ENCODE peak calls at places on chromosome 3, in nine cellular contexts. One of them, this sample, is unnamed.

GRCh38 chr3:52039426-52039825 is 16.9 kb downstream of the DUSP7 start:
- DNase-seq in GM12865: no peak
- DNase-seq in SW480: no peak
- DNase-seq in GM23248: no peak
- DNase-seq in kidney epithelial cell: no peak
- DNase-seq in A172: no peak
- DNase-seq in astrocyte: no peak
- DNase-seq in hepatic stellate cell: no peak
- DNase-seq in ACHN: no peak
- DNase-seq in this sample: no peak

GRCh38 chr3:153096611-153097200 is 65.3 kb upstream of the RAP2B start:
- DNase-seq in A172: no peak
- DNase-seq in astrocyte: no peak
- DNase-seq in kidney epithelial cell: no peak
- DNase-seq in GM12865: no peak
- DNase-seq in hepatic stellate cell: no peak
- DNase-seq in GM23248: no peak
- DNase-seq in SW480: no peak
- DNase-seq in ACHN: no peak
- DNase-seq in this sample: no peak

GRCh38 chr3:88041005-88041404 is 17.8 kb downstream of the CGGBP1 start:
- DNase-seq in A172: no peak
- DNase-seq in SW480: no peak
- DNase-seq in astrocyte: no peak
- DNase-seq in GM12865: no peak
- DNase-seq in kidney epithelial cell: no peak
- DNase-seq in ACHN: no peak
- DNase-seq in GM23248: no peak
- DNase-seq in hepatic stellate cell: no peak
- DNase-seq in this sample: no peak

GRCh38 chr3:125589743-125590142 is 5.6 kb downstream of the OSBPL11 start:
- DNase-seq in ACHN: no peak
- DNase-seq in A172: no peak
- DNase-seq in kidney epithelial cell: no peak
- DNase-seq in hepatic stellate cell: no peak
- DNase-seq in GM23248: no peak
- DNase-seq in SW480: no peak
- DNase-seq in GM12865: peak; percentile 43
- DNase-seq in astrocyte: peak; percentile 30
- DNase-seq in this sample: no peak

GRCh38 chr3:1251282-1252060 is 158.6 kb downstream of the CNTN6 start:
- DNase-seq in GM23248: peak; percentile 28
- DNase-seq in GM12865: no peak
- DNase-seq in astrocyte: peak; percentile 27
- DNase-seq in kidney epithelial cell: peak; percentile 32
- DNase-seq in hepatic stellate cell: no peak
- DNase-seq in A172: peak; percentile 35
- DNase-seq in SW480: no peak
- DNase-seq in ACHN: peak; percentile 51
- DNase-seq in this sample: no peak

GRCh38 chr3:193605876-193606275 is 12.9 kb downstream of the OPA1 start:
- DNase-seq in astrocyte: peak; percentile 36
- DNase-seq in GM12865: peak; percentile 64
- DNase-seq in kidney epithelial cell: no peak
- DNase-seq in hepatic stellate cell: peak; percentile 37
- DNase-seq in GM23248: peak; percentile 72
- DNase-seq in ACHN: peak; percentile 73
- DNase-seq in SW480: peak; percentile 48
- DNase-seq in A172: peak; percentile 82
- DNase-seq in this sample: peak; percentile 28

GRCh38 chr3:37934631-37935289 is 55.8 kb upstream of the VILL start:
- DNase-seq in kidney epithelial cell: no peak
- DNase-seq in hepatic stellate cell: no peak
- DNase-seq in GM23248: peak; percentile 28
- DNase-seq in GM12865: no peak
- DNase-seq in A172: no peak
- DNase-seq in astrocyte: peak; percentile 31
- DNase-seq in ACHN: no peak
- DNase-seq in SW480: peak; percentile 46
- DNase-seq in this sample: no peak

GRCh38 chr3:29533992-29534391 is 253.1 kb downstream of the RBMS3 start:
- DNase-seq in A172: no peak
- DNase-seq in SW480: no peak
- DNase-seq in astrocyte: no peak
- DNase-seq in hepatic stellate cell: no peak
- DNase-seq in ACHN: no peak
- DNase-seq in GM12865: no peak
- DNase-seq in GM23248: no peak
- DNase-seq in kidney epithelial cell: no peak
- DNase-seq in this sample: no peak

This sample was measured in SJSA1.